ENCODE peak calls at places on chromosomes 3 and 15, in four cellular contexts. B is lower lobe of right lung, F is body of pancreas, Q is GM23338. G is an unnamed sample.

GRCh38 chr15:33148129-33148850 is 46.2 kb downstream of the FMN1 start:
- DNase-seq in B (no peak), F (no peak), Q (no peak), G (no peak)

GRCh38 chr3:115659253-115659652 is 35.9 kb downstream of the GAP43 start:
- DNase-seq in B (no peak), F (no peak), Q (no peak), G (peak)

GRCh38 chr3:42025388-42026138 is 63.7 kb upstream of the ULK4 start:
- DNase-seq in B (peak), F (peak), Q (peak), G (peak)

GRCh38 chr15:31482122-31482922 is 155.7 kb downstream of the KLF13 start:
- DNase-seq in B (no peak), F (no peak), Q (peak), G (no peak)

GRCh38 chr3:28013864-28014473 is 227.4 kb upstream of the CMC1 start:
- DNase-seq in B (no peak), F (no peak), Q (no peak), G (no peak)

GRCh38 chr3:193782747-193783146 is 189.7 kb downstream of the OPA1 start:
- DNase-seq in B (no peak), F (no peak), Q (no peak), G (no peak)

GRCh38 chr15:90774731-90775521 is 57.8 kb downstream of the BLM start:
- DNase-seq in B (no peak), F (no peak), Q (no peak), G (peak)

GRCh38 chr3:191141728-191142127 is 57.3 kb upstream of the OSTN start:
- DNase-seq in B (no peak), F (no peak), Q (no peak), G (peak)

GRCh38 chr15:31504462-31504839 is 177.8 kb downstream of the KLF13 start:
- DNase-seq in B (no peak), F (no peak), Q (no peak), G (no peak)

GRCh38 chr3:4474683-4475490 is 7.8 kb upstream of the SUMF1 start:
- DNase-seq in B (peak), F (peak), Q (peak), G (peak)

GRCh38 chr3:186930143-186930638 is at the start of gene ST6GAL1:
- DNase-seq in B (peak), F (peak), Q (peak), G (peak)

GRCh38 chr3:66405701-66406091 is 95.1 kb downstream of the LRIG1 start:
- DNase-seq in B (no peak), F (peak), Q (no peak), G (peak)

GRCh38 chr3:134017490-134017889 is 12.2 kb downstream of the SLCO2A1 start:
- DNase-seq in B (no peak), F (no peak), Q (no peak), G (no peak)

GRCh38 chr3:11919390-11919789 is 72.7 kb upstream of the TAMM41 start:
- DNase-seq in B (no peak), F (no peak), Q (peak), G (no peak)

GRCh38 chr3:47512416-47513124 is 942 bp downstream of the ELP6 start:
- DNase-seq in B (no peak), F (peak), Q (peak), G (peak)

GRCh38 chr3:179713643-179714090 is 60.8 kb downstream of the USP13 start:
- DNase-seq in B (no peak), F (no peak), Q (peak), G (peak)

GRCh38 chr15:98282656-98283332 is 322.3 kb downstream of the ARRDC4 start:
- DNase-seq in B (no peak), F (no peak), Q (no peak), G (no peak)

GRCh38 chr3:28903171-28903601 is 377.7 kb upstream of the RBMS3 start:
- DNase-seq in B (peak), F (no peak), Q (no peak), G (no peak)

GRCh38 chr3:152183473-152183872 is 85.3 kb upstream of the MBNL1 start:
- DNase-seq in B (no peak), F (peak), Q (peak), G (no peak)

GRCh38 chr15:76954744-76955143 is 23.2 kb downstream of the RCN2 start:
- DNase-seq in B (no peak), F (no peak), Q (no peak), G (no peak)

GRCh38 chr15:84079885-84080777 is 155.4 kb upstream of the GOLGA6L4 start:
- DNase-seq in B (peak), F (peak), Q (peak), G (peak)

GRCh38 chr3:167882057-167882667 is 146.6 kb downstream of the SERPINI1 start:
- DNase-seq in B (no peak), F (no peak), Q (peak), G (peak)

GRCh38 chr3:57079221-57079831 is 18.9 kb downstream of the SPATA12 start:
- DNase-seq in B (peak), F (peak), Q (peak), G (peak)

DNA sequence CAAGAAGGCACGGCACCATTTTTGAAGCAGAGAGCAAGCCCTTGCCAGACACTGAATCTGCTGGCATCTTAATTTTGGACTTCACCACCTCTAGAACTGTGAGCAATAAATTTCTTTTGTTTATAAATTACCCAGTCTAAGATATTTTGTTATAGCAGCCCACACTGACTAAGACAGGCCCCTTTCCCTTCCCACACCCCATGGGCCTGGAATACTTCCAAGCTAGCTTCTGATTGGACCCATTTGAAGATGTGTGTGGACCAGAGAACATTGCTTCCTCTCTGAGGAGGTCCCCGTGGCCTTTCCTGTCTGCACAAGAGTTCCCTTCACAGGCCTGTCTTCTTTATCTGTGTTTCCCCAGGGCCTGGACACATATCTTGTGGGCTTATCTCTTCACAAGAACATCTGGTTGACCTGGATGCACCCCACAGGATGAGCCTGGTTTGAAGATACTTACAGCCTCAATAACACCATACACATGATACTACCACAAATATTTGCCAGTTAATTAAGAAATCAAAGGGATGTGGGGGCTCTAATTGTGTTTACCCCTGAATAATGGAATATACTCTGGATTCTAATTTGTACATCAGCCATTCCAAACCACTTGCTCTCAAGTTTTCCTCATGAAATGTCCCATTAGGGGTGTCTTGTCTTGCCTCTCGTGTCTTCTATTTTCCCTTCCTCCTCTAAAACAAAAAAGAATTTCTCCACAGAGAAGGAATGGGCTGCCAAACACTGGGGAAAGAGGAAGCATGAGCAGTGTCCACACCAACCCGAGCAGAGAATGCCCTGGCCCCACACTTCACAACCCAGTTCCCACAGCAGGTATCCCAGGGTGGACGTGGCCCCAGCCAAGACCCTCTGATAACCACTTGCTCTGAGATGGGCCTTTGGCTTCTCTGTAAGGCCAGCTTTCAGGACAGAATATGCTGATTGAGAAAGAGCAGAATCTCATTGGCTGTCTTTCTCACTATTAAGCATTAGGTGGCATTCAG is 42.5 kb downstream of the GLB1 start:
- DNase-seq in B (no peak), F (no peak), Q (no peak), G (no peak)
- H3K4me3 ChIP-seq in B (no peak), F (no peak), Q (no peak), G (no peak)

GRCh38 chr15:57552678-57553334 is 38.9 kb upstream of the MYZAP start:
- DNase-seq in B (no peak), F (no peak), Q (no peak), G (no peak)

GRCh38 chr15:57549935-57550334 is 41.8 kb upstream of the MYZAP start:
- DNase-seq in B (no peak), F (no peak), Q (no peak), G (no peak)

GRCh38 chr15:57550640-57551039 is 41.1 kb upstream of the MYZAP start:
- DNase-seq in B (peak), F (peak), Q (no peak), G (no peak)

GRCh38 chr15:57553526-57553925 is 38.2 kb upstream of the MYZAP start:
- DNase-seq in B (no peak), F (no peak), Q (peak), G (no peak)

GRCh38 chr15:57551717-57552677 is 39.7 kb upstream of the MYZAP start:
- DNase-seq in B (no peak), F (peak), Q (peak), G (peak)
- H3K4me3 ChIP-seq in B (no peak), F (no peak), Q (no peak), G (peak)

GRCh38 chr3:146166450-146167222 is 5.7 kb upstream of the PLOD2 start:
- DNase-seq in B (no peak), F (peak), Q (no peak), G (peak)
- H3K4me3 ChIP-seq in B (no peak), F (no peak), Q (no peak), G (peak)

DNA sequence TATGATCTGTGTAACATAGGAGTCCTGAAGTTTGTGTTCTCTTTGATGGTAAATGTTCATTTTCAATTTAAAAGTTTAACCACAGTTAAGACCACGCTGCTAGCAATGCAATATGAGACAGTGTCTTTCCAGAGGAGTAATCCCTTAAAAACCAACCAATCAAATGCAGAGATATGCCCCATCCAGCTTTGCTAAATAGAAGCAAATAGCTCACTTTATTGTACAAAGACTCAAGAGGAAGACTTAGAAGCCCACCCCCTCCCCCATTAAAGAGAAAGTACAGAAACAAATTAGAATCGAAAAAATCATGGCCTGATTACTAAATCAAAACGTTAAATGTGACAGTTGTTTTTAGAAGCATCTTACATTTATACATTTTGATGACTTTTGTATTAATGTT is 2.1 kb upstream of the ANP32A start:
- DNase-seq in B (no peak), F (no peak), Q (no peak), G (no peak)
- H3K4me3 ChIP-seq in B (no peak), F (no peak), Q (no peak), G (no peak)

GRCh38 chr15:34583399-34584320 is at the start of gene GOLGA8B:
- DNase-seq in B (peak), F (peak), Q (peak), G (peak)

GRCh38 chr15:34582461-34583357 is 742 bp downstream of the GOLGA8B start:
- DNase-seq in B (no peak), F (peak), Q (peak), G (peak)

GRCh38 chr15:34584321-34584668 is 844 bp upstream of the GOLGA8B start:
- DNase-seq in B (no peak), F (no peak), Q (peak), G (no peak)

GRCh38 chr15:34588046-34588674 is 4.7 kb upstream of the GOLGA8B start:
- DNase-seq in B (no peak), F (peak), Q (peak), G (peak)

GRCh38 chr15:34584996-34585395 is 1.5 kb upstream of the GOLGA8B start:
- DNase-seq in B (no peak), F (no peak), Q (no peak), G (no peak)
- H3K4me3 ChIP-seq in B (no peak), F (no peak), Q (no peak), G (no peak)

DNA sequence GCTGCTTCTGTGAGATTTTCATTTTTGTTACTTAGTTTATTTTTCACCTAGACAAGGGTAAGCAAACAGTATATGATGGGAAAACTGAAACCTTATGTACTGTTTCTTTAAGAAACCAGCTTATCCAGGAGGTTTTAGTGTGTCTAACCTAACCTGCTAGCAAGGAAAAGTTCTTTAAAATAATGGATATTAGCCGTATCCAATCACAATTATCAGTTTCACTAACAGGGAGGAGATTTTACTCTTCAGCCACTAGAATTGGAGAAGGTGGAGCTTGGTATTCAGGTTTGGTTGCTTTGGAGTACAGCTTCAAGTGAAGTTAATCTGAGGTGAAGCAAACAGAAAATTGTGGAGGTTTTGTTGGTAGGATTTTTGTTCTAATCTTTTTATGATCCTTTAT is 12.8 kb downstream of the ZFAND6 start:
- DNase-seq in B (no peak), F (peak), Q (peak), G (peak)
- H3K4me3 ChIP-seq in B (peak), F (peak), Q (peak), G (peak)

GRCh38 chr3:137641879-137642278 is 122.2 kb upstream of the SOX14 start:
- DNase-seq in B (no peak), F (no peak), Q (no peak), G (no peak)

GRCh38 chr3:137647179-137647578 is 116.9 kb upstream of the SOX14 start:
- DNase-seq in B (no peak), F (no peak), Q (peak), G (no peak)

GRCh38 chr3:137642831-137643230 is 121.3 kb upstream of the SOX14 start:
- DNase-seq in B (no peak), F (peak), Q (peak), G (peak)

GRCh38 chr3:137642305-137642704 is 121.8 kb upstream of the SOX14 start:
- DNase-seq in B (no peak), F (no peak), Q (peak), G (no peak)
- H3K4me3 ChIP-seq in B (no peak), F (no peak), Q (peak), G (no peak)

DNA sequence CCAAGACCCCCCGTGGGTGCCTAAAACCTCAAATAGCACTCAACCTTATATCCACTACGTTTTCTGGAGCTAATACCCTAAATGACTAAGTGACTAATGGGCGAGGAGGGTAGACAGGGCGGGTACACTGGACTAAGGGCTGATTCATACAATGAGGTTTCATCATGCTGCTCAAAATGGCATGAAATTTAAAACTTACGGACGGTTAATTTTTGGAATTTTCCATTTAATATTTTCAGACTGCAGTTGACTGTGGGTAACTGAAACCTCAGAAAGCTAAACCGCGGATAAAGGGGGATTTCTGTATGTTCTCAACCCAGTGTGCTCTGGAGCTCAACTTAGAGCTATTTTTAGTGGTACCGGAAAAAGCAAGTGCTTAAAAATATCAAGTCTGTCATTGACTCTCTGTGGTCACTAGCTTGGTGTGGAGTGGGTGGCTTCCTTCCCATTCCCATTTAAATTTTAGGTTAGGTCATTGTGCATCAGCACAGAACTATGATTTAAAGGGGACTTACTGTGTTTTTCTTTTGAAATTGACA is 72.9 kb downstream of the LRRC28 start:
- DNase-seq in B (no peak), F (no peak), Q (no peak), G (peak)
- H3K4me3 ChIP-seq in B (no peak), F (no peak), Q (no peak), G (peak)

DNA sequence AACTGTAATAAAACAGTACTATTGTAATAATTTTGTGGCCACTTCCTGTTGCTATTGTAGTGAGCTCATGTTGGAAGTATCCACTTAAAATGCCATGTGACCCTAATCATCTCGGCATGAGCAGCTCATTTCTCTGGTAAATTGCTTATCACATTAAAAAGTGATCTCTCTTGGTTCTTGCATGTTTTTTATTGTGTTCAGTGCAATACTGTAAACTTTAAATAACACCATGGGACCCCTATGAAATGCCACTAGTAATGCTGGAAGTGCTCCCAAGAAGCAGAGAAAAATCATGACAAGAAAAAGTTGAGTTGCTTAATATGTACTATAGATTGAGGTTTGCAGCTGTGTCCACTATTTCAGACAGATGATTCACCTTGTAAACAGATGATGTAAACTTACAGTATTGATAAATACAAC is 45.6 kb downstream of the NMD3 start:
- DNase-seq in B (no peak), F (no peak), Q (no peak), G (peak)
- H3K4me3 ChIP-seq in B (no peak), F (no peak), Q (no peak), G (no peak)

DNA sequence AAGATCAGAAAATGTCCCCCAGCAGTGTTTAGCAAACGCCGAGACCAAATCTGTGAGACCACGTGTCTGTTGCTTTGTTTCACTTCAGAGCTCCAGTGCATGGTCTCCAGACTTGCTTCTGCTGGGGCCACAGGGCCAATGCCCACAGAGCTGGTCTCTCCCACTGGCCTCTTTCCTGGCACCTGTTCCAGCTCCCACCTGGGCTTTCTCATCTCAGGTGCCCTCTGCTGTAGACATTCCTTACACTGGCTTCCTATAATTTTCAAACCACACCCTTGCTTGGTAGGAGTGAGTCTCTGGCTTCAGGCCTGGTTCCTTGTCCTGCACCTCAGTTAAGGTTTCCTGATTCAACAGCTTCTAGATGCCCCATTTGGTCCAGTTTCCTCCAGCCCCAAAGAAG is 243.1 kb downstream of the ADAMTS17 start:
- DNase-seq in B (no peak), F (peak), Q (no peak), G (no peak)
- H3K4me3 ChIP-seq in B (no peak), F (no peak), Q (no peak), G (no peak)